ENCODE peak calls at places on chromosome 7, in eight cellular contexts. A is Peyer's patch, Z is HCT116, O is prostate gland, S is stomach, L is ovary, X is NB4, J is right lobe of liver. W is an unnamed sample.
A peak's percentile ranks its signal among the peaks of the same experiment; 100 is the strongest.

GRCh38 chr7:105675873-105676484 is 94.7 kb upstream of the EFCAB10 start:
- DNase-seq in A (no peak), Z (no peak), O (no peak), S (peak; percentile 46), L (no peak), X (peak; percentile 48), J (peak; percentile 72), W (peak; percentile 85)

GRCh38 chr7:151247611-151248176 is 800 bp downstream of the SMARCD3 start:
- DNase-seq in A (peak; percentile 51), Z (no peak), O (no peak), S (no peak), L (no peak), X (no peak), J (no peak), W (peak; percentile 72)

GRCh38 chr7:130943336-130943901 is 209.4 kb upstream of the KLF14 start:
- DNase-seq in A (no peak), Z (no peak), O (no peak), S (no peak), L (no peak), X (peak; percentile 43), J (no peak), W (no peak)

GRCh38 chr7:78528964-78529363 is 730.4 kb downstream of the PHTF2 start:
- DNase-seq in A (no peak), Z (no peak), O (no peak), S (no peak), L (no peak), X (no peak), J (no peak), W (no peak)

GRCh38 chr7:16918288-16918895 is 36.6 kb upstream of the AGR3 start:
- DNase-seq in A (no peak), Z (peak; percentile 33), O (peak; percentile 28), S (peak; percentile 32), L (no peak), X (peak; percentile 71), J (no peak), W (no peak)

GRCh38 chr7:112462236-112462635 is 12.0 kb downstream of the IFRD1 start:
- DNase-seq in A (no peak), Z (no peak), O (peak; percentile 84), S (peak; percentile 40), L (no peak), X (peak; percentile 54), J (no peak), W (no peak)

GRCh38 chr7:121832347-121832746 is 40.6 kb upstream of the PTPRZ1 start:
- DNase-seq in A (no peak), Z (no peak), O (no peak), S (peak; percentile 44), L (no peak), X (no peak), J (no peak), W (peak; percentile 44)

GRCh38 chr7:147483634-147484292 is 1106.8 kb upstream of the C7orf33 start:
- DNase-seq in A (no peak), Z (no peak), O (no peak), S (no peak), L (no peak), X (no peak), J (no peak), W (no peak)

GRCh38 chr7:37557810-37558209 is 109.1 kb upstream of the ELMO1 start:
- DNase-seq in A (no peak), Z (no peak), O (no peak), S (no peak), L (no peak), X (no peak), J (no peak), W (no peak)

GRCh38 chr7:19202599-19202998 is 57.4 kb upstream of the FERD3L start:
- DNase-seq in A (no peak), Z (no peak), O (no peak), S (no peak), L (no peak), X (no peak), J (no peak), W (no peak)

GRCh38 chr7:149125189-149125863 is 798 bp downstream of the ZNF425 start:
- DNase-seq in A (no peak), Z (no peak), O (no peak), S (no peak), L (no peak), X (no peak), J (no peak), W (no peak)

GRCh38 chr7:134709197-134709596 is 62.5 kb downstream of the BPGM start:
- DNase-seq in A (no peak), Z (no peak), O (no peak), S (no peak), L (no peak), X (no peak), J (no peak), W (no peak)

DNA sequence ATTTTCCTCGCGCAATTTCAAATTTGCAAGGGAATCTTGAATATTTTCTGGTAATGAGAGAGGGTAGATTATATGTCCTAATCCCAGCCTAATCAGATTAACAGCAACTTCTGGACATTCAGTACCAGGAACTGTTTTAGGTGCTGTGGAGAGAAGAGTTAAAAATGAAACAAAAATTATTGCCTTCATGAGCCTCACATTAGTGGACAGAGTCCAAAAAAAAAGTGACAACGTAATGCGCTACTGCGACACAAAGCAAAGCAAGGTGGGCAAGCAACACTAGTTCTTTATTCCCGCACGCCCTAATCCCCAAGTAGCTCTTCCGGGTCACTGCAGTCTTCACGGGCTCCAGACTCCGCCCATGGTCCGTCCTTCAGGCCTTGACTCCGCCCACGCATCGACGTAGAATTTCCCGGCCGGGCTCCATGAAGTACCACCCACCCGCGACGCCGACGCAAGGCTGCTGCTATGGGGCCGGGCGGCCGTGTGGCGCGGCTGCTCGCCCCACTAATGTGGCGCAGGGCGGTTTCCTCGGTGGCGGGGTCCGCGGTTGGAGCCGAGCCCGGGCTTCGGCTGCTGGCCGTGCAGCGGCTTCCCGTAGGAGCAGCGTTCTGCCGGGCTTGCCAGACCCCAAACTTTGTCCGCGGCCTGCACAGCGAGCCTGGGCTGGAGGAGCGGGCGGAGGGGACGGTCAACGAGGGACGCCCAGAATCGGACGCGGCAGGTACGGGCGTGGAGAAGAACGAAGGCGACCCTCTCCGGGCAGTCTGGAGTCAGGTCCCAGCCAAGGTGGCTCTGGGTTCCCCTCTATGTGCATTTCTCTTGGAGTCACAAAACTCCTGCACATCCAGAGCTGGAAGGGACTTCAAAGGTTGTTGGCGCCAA is at the start of gene MALSU1:
- DNase-seq in A (peak; percentile 98), Z (peak; percentile 95), O (peak; percentile 96), S (peak; percentile 98), L (peak; percentile 96), X (peak; percentile 100), J (peak; percentile 97), W (peak; percentile 99)
- TF ChIP-seq POLR2A in A (peak; percentile 80), Z (peak; percentile 94), O (peak; percentile 85), S (peak; percentile 4), L (peak; percentile 96), X (peak; percentile 98), J (peak; percentile 93), W (no peak)

GRCh38 chr7:2701832-2702593 is 14.0 kb downstream of the AMZ1 start:
- DNase-seq in A (no peak), Z (no peak), O (no peak), S (no peak), L (no peak), X (no peak), J (peak; percentile 63), W (no peak)

GRCh38 chr7:2701406-2701805 is 13.4 kb downstream of the AMZ1 start:
- DNase-seq in A (no peak), Z (no peak), O (no peak), S (no peak), L (no peak), X (no peak), J (no peak), W (no peak)

GRCh38 chr7:2700141-2700850 is 12.3 kb downstream of the AMZ1 start:
- DNase-seq in A (no peak), Z (no peak), O (no peak), S (no peak), L (no peak), X (no peak), J (no peak), W (no peak)

GRCh38 chr7:2699289-2699620 is 11.3 kb downstream of the AMZ1 start:
- DNase-seq in A (no peak), Z (no peak), O (no peak), S (no peak), L (no peak), X (no peak), J (no peak), W (no peak)

DNA sequence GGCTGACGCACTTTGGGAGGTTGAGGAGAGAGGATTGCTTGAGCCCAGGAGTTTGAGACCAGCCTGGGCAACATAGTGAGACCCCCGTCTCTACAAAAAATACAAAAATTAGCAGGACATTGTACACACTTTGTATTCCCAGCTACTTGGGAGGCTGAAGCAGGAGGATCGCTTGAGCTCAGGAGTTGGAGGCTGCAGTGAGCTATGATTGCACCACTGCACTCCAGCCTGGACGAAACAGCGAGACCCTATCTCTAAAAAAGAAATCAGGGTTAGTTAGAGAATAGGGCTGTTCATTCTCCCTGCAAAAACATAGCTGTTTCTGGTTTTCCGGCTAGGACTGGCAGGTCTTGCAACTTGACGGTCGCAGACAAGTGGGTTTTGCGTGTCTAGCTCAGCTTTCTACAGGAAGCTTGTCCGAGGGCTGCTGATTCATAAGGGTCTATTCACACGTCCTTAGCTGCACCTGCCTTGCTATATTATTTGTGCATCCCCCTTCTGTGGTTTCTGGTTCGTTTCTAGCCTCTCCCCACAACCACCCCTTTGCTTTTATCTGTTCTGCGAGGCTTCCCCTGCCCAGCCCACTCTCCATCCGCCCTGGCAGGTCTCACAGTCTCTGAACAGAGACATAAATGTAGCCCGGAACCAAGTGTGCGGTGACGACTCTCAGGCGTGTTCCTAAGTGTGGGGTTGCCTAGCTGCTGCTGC is 10.7 kb downstream of the AMZ1 start:
- DNase-seq in A (no peak), Z (no peak), O (no peak), S (no peak), L (no peak), X (peak; percentile 98), J (no peak), W (peak; percentile 82)
- H3K4me3 ChIP-seq in A (no peak overlapping the region), Z (no peak overlapping the region), O (no peak overlapping the region), S (no peak overlapping the region), L (no peak overlapping the region), X (no peak overlapping the region), J (no peak overlapping the region), W (no peak overlapping the region)

GRCh38 chr7:100886142-100886935 is 3.2 kb downstream of the UFSP1 start:
- DNase-seq in A (no peak), Z (no peak), O (no peak), S (no peak), L (no peak), X (peak; percentile 40), J (no peak), W (peak; percentile 79)
- TF ChIP-seq POLR2A in A (no peak), Z (no peak), O (no peak), S (no peak), L (no peak), X (no peak), J (no peak), W (no peak)

DNA sequence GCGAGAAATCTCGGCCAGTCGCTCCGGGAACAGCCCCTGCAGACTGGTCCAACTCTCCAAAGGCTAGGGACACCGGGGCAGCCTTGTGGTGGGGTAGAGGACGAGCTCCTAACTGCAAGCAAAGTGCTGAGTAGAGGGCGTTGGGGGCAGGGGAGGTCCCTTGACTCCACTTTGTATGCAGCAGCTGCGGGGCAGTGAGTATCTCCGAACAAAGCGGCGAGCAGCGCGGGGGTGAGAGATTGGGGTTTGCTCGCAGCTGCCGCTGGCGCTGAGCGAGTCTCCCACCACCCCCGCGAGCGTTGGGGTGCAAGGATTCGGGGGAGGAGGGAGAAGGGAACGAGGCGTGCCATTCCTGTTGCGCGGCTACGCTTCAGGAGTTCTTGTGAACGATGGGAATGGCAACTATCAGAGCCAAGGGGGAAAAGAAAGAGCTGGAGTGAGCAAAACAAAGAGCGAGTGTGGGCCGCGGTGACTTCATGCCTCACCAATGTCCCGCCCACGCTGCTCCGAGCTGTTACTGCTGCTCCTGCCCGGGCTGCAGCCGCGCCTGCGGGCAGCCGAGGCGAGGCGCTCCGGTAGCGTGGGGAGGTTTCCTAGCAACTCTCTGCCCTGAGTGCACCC is 414 bp upstream of the ITGB8 start:
- DNase-seq in A (peak; percentile 90), Z (no peak), O (peak; percentile 86), S (peak; percentile 81), L (peak; percentile 84), X (peak; percentile 75), J (peak; percentile 84), W (peak; percentile 88)
- H3K4me3 ChIP-seq in A (peak overlapping the region; percentile 80), Z (peak overlapping the region; percentile 81), O (peak overlapping the region; percentile 72), S (peak overlapping the region; percentile 63), L (peak overlapping the region; percentile 73), X (peak overlapping the region; percentile 59), J (peak overlapping the region; percentile 48), W (peak overlapping the region; percentile 51)